ENCODE peak calls at places on chromosomes 6 and 20, in eight cellular contexts. One of them, this sample, is unnamed.

GRCh38 chr20:50306478-50307423 is 116.1 kb downstream of the CEBPB start:
- DNase-seq in mucosa of descending colon: no peak
- DNase-seq in osteocyte: no peak
- DNase-seq in mesendoderm: no peak
- DNase-seq in nucleus accumbens: no peak
- DNase-seq in NCI-H2081: no peak
- DNase-seq in GM20000: no peak
- DNase-seq in A172: no peak
- DNase-seq in this sample: no peak

GRCh38 chr6:142417331-142417750 is 115.5 kb downstream of the ADGRG6 start:
- DNase-seq in A172: no peak
- DNase-seq in nucleus accumbens: no peak
- DNase-seq in GM20000: no peak
- DNase-seq in osteocyte: no peak
- DNase-seq in mesendoderm: no peak
- DNase-seq in mucosa of descending colon: no peak
- DNase-seq in NCI-H2081: no peak
- DNase-seq in this sample: no peak

GRCh38 chr6:79635179-79635578 is 4.0 kb downstream of the SH3BGRL2 start:
- DNase-seq in GM20000: no peak
- DNase-seq in A172: peak; percentile 11
- DNase-seq in mucosa of descending colon: no peak
- DNase-seq in mesendoderm: no peak
- DNase-seq in NCI-H2081: no peak
- DNase-seq in nucleus accumbens: no peak
- DNase-seq in osteocyte: no peak
- DNase-seq in this sample: no peak

GRCh38 chr6:119313937-119314893 is 35.3 kb downstream of the MAN1A1 start:
- DNase-seq in NCI-H2081: no peak
- DNase-seq in A172: no peak
- DNase-seq in nucleus accumbens: no peak
- DNase-seq in mesendoderm: no peak
- DNase-seq in mucosa of descending colon: peak; percentile 26
- DNase-seq in osteocyte: no peak
- DNase-seq in GM20000: no peak
- DNase-seq in this sample: no peak

GRCh38 chr6:50978631-50979030 is 160.0 kb downstream of the TFAP2B start:
- DNase-seq in mesendoderm: no peak
- DNase-seq in nucleus accumbens: no peak
- DNase-seq in GM20000: no peak
- DNase-seq in osteocyte: no peak
- DNase-seq in NCI-H2081: no peak
- DNase-seq in A172: no peak
- DNase-seq in mucosa of descending colon: no peak
- DNase-seq in this sample: no peak

GRCh38 chr6:157265186-157265585 is 58.1 kb downstream of the TMEM242 start:
- DNase-seq in A172: no peak
- DNase-seq in GM20000: no peak
- DNase-seq in mucosa of descending colon: peak; percentile 16
- DNase-seq in mesendoderm: no peak
- DNase-seq in NCI-H2081: no peak
- DNase-seq in nucleus accumbens: no peak
- DNase-seq in osteocyte: no peak
- DNase-seq in this sample: no peak

GRCh38 chr20:36663026-36663425 is 17.0 kb upstream of the SLA2 start:
- DNase-seq in mucosa of descending colon: no peak
- DNase-seq in NCI-H2081: no peak
- DNase-seq in osteocyte: no peak
- DNase-seq in GM20000: no peak
- DNase-seq in nucleus accumbens: no peak
- DNase-seq in mesendoderm: no peak
- DNase-seq in A172: no peak
- DNase-seq in this sample: no peak

GRCh38 chr20:63081831-63082230 is 75.1 kb upstream of the BHLHE23 start:
- DNase-seq in NCI-H2081: no peak
- DNase-seq in mesendoderm: no peak
- DNase-seq in osteocyte: no peak
- DNase-seq in A172: no peak
- DNase-seq in GM20000: no peak
- DNase-seq in nucleus accumbens: no peak
- DNase-seq in mucosa of descending colon: no peak
- DNase-seq in this sample: no peak

GRCh38 chr6:14312497-14312896 is 194.9 kb downstream of the CD83 start:
- DNase-seq in GM20000: peak; percentile 15
- DNase-seq in nucleus accumbens: no peak
- DNase-seq in A172: no peak
- DNase-seq in osteocyte: no peak
- DNase-seq in NCI-H2081: no peak
- DNase-seq in mucosa of descending colon: no peak
- DNase-seq in mesendoderm: no peak
- DNase-seq in this sample: no peak

GRCh38 chr20:32192698-32193097 is 14.8 kb downstream of the PLAGL2 start:
- DNase-seq in GM20000: no peak
- DNase-seq in osteocyte: no peak
- DNase-seq in A172: no peak
- DNase-seq in mesendoderm: no peak
- DNase-seq in NCI-H2081: no peak
- DNase-seq in nucleus accumbens: no peak
- DNase-seq in mucosa of descending colon: no peak
- DNase-seq in this sample: no peak

GRCh38 chr6:166955865-166956443 is 396 bp downstream of the RNASET2 start:
- DNase-seq in mucosa of descending colon: no peak
- DNase-seq in nucleus accumbens: no peak
- DNase-seq in NCI-H2081: peak; percentile 44
- DNase-seq in A172: peak; percentile 17
- DNase-seq in GM20000: no peak
- DNase-seq in mesendoderm: no peak
- DNase-seq in osteocyte: no peak
- DNase-seq in this sample: no peak

GRCh38 chr6:7902221-7902620 is 8.4 kb downstream of the TXNDC5 start:
- DNase-seq in GM20000: no peak
- DNase-seq in A172: no peak
- DNase-seq in NCI-H2081: no peak
- DNase-seq in mucosa of descending colon: no peak
- DNase-seq in mesendoderm: no peak
- DNase-seq in nucleus accumbens: no peak
- DNase-seq in osteocyte: no peak
- DNase-seq in this sample: no peak

GRCh38 chr20:32343438-32343837 is 14.7 kb upstream of the ASXL1 start:
- DNase-seq in GM20000: no peak
- DNase-seq in A172: peak; percentile 72
- DNase-seq in NCI-H2081: no peak
- DNase-seq in mucosa of descending colon: no peak
- DNase-seq in mesendoderm: no peak
- DNase-seq in nucleus accumbens: no peak
- DNase-seq in osteocyte: no peak
- DNase-seq in this sample: no peak

GRCh38 chr20:62838511-62838910 is 21.7 kb downstream of the COL9A3 start:
- DNase-seq in A172: no peak
- DNase-seq in GM20000: peak; percentile 65
- DNase-seq in mesendoderm: no peak
- DNase-seq in nucleus accumbens: no peak
- DNase-seq in osteocyte: no peak
- DNase-seq in mucosa of descending colon: peak; percentile 72
- DNase-seq in NCI-H2081: no peak
- DNase-seq in this sample: no peak

GRCh38 chr20:23456416-23456815 is 3.7 kb upstream of the CST11 start:
- DNase-seq in NCI-H2081: peak; percentile 55
- DNase-seq in mucosa of descending colon: no peak
- DNase-seq in mesendoderm: peak; percentile 48
- DNase-seq in osteocyte: no peak
- DNase-seq in GM20000: no peak
- DNase-seq in nucleus accumbens: no peak
- DNase-seq in A172: no peak
- DNase-seq in this sample: no peak

GRCh38 chr6:57305754-57306153 is 11.7 kb upstream of the PRIM2 start:
- DNase-seq in nucleus accumbens: no peak
- DNase-seq in GM20000: no peak
- DNase-seq in mesendoderm: no peak
- DNase-seq in mucosa of descending colon: no peak
- DNase-seq in NCI-H2081: no peak
- DNase-seq in osteocyte: no peak
- DNase-seq in A172: no peak
- DNase-seq in this sample: no peak

GRCh38 chr20:44485078-44485829 is 9.6 kb downstream of the TTPAL start:
- DNase-seq in mesendoderm: no peak
- DNase-seq in mucosa of descending colon: no peak
- DNase-seq in GM20000: no peak
- DNase-seq in nucleus accumbens: no peak
- DNase-seq in osteocyte: no peak
- DNase-seq in A172: no peak
- DNase-seq in NCI-H2081: no peak
- DNase-seq in this sample: no peak

GRCh38 chr20:38766071-38766470 is 17.8 kb downstream of the ACTR5 start:
- DNase-seq in A172: no peak
- DNase-seq in nucleus accumbens: no peak
- DNase-seq in mesendoderm: no peak
- DNase-seq in NCI-H2081: no peak
- DNase-seq in osteocyte: no peak
- DNase-seq in GM20000: no peak
- DNase-seq in mucosa of descending colon: no peak
- DNase-seq in this sample: no peak

GRCh38 chr6:157790548-157791160 is 32.4 kb upstream of the SNX9 start:
- DNase-seq in mucosa of descending colon: no peak
- DNase-seq in nucleus accumbens: no peak
- DNase-seq in mesendoderm: no peak
- DNase-seq in GM20000: no peak
- DNase-seq in A172: no peak
- DNase-seq in osteocyte: no peak
- DNase-seq in NCI-H2081: no peak
- DNase-seq in this sample: no peak

GRCh38 chr20:63542031-63542559 is 4.9 kb upstream of the PTK6 start:
- DNase-seq in NCI-H2081: no peak
- DNase-seq in mesendoderm: no peak
- DNase-seq in mucosa of descending colon: peak; percentile 72
- DNase-seq in GM20000: no peak
- DNase-seq in nucleus accumbens: no peak
- DNase-seq in osteocyte: no peak
- DNase-seq in A172: no peak
- DNase-seq in this sample: no peak

GRCh38 chr6:30806581-30807183 is 62.3 kb upstream of the IER3 start:
- DNase-seq in NCI-H2081: no peak
- DNase-seq in mucosa of descending colon: no peak
- DNase-seq in GM20000: no peak
- DNase-seq in mesendoderm: no peak
- DNase-seq in nucleus accumbens: no peak
- DNase-seq in A172: no peak
- DNase-seq in osteocyte: no peak
- DNase-seq in this sample: no peak

GRCh38 chr20:23245553-23246128 is 105.0 kb upstream of the NXT1 start:
- DNase-seq in mesendoderm: peak; percentile 79
- DNase-seq in GM20000: peak; percentile 72
- DNase-seq in nucleus accumbens: peak; percentile 18
- DNase-seq in mucosa of descending colon: peak; percentile 66
- DNase-seq in A172: no peak
- DNase-seq in osteocyte: peak; percentile 76
- DNase-seq in NCI-H2081: no peak
- DNase-seq in this sample: no peak

GRCh38 chr6:125444234-125444949 is 142.6 kb upstream of the HDDC2 start:
- DNase-seq in osteocyte: no peak
- DNase-seq in GM20000: no peak
- DNase-seq in mesendoderm: peak; percentile 19
- DNase-seq in mucosa of descending colon: peak; percentile 27
- DNase-seq in nucleus accumbens: peak; percentile 1
- DNase-seq in NCI-H2081: no peak
- DNase-seq in A172: no peak
- DNase-seq in this sample: no peak

This sample was measured in occipital lobe.